ENCODE peak calls at places on chromosomes 1 and 21, in four cellular contexts. One of them, this sample, is unnamed.

GRCh38 chr21:45580181-45580575 is 37.9 kb upstream of the SLC19A1 start:
- DNase-seq in HS-5: no peak
- DNase-seq in neural progenitor cell: no peak
- DNase-seq in cardiac muscle cell: no peak
- DNase-seq in this sample: no peak

GRCh38 chr1:247357781-247358211 is 26.1 kb upstream of the ZNF496 start:
- DNase-seq in cardiac muscle cell: no peak
- DNase-seq in HS-5: no peak
- DNase-seq in neural progenitor cell: no peak
- DNase-seq in this sample: no peak

GRCh38 chr1:62131093-62131725 is 63.4 kb upstream of the L1TD1 start:
- DNase-seq in cardiac muscle cell: peak
- DNase-seq in neural progenitor cell: peak
- DNase-seq in HS-5: no peak
- DNase-seq in this sample: no peak

GRCh38 chr1:103997631-103998030 is 247.9 kb downstream of the AMY1C start:
- DNase-seq in neural progenitor cell: no peak
- DNase-seq in cardiac muscle cell: no peak
- DNase-seq in HS-5: no peak
- DNase-seq in this sample: no peak

GRCh38 chr1:181140891-181141290 is 52.4 kb downstream of the IER5 start:
- DNase-seq in cardiac muscle cell: no peak
- DNase-seq in neural progenitor cell: no peak
- DNase-seq in HS-5: no peak
- DNase-seq in this sample: peak

GRCh38 chr1:54054438-54054749 is 986 bp downstream of the TCEANC2 start:
- DNase-seq in cardiac muscle cell: no peak
- DNase-seq in neural progenitor cell: no peak
- DNase-seq in HS-5: no peak
- DNase-seq in this sample: no peak

GRCh38 chr1:87131809-87132663 is 196.6 kb upstream of the LMO4 start:
- DNase-seq in HS-5: peak
- DNase-seq in cardiac muscle cell: peak
- DNase-seq in neural progenitor cell: peak
- DNase-seq in this sample: peak

GRCh38 chr1:49765034-49765433 is 258.7 kb downstream of the AGBL4 start:
- DNase-seq in neural progenitor cell: no peak
- DNase-seq in cardiac muscle cell: no peak
- DNase-seq in HS-5: no peak
- DNase-seq in this sample: no peak

GRCh38 chr1:7615138-7615537 is 156.0 kb upstream of the VAMP3 start:
- DNase-seq in HS-5: no peak
- DNase-seq in neural progenitor cell: no peak
- DNase-seq in cardiac muscle cell: no peak
- DNase-seq in this sample: peak

GRCh38 chr1:6692956-6693355 is 8.7 kb downstream of the DNAJC11 start:
- DNase-seq in cardiac muscle cell: no peak
- DNase-seq in HS-5: no peak
- DNase-seq in neural progenitor cell: no peak
- DNase-seq in this sample: no peak

This sample was measured in sigmoid colon.